ENCODE peak calls at places on chromosomes 11 and 22, in seven cellular contexts. O is A673, Y is IMR-90, G is GM12865, D is fibroblast of lung, L is brain microvascular endothelial cell, P is progenitor cell of endocrine pancreas. R is an unnamed sample.

GRCh38 chr11:30143098-30143705 is 87.6 kb upstream of the FSHB start:
- DNase-seq in L (peak), P (peak), Y (peak), D (peak), G (peak), O (peak), R (peak)

GRCh38 chr11:114158886-114159285 is 99.4 kb downstream of the ZBTB16 start:
- DNase-seq in Y (peak), O (no peak), P (no peak), L (peak), G (no peak), D (no peak), R (no peak)

GRCh38 chr11:45022294-45023064 is 71.8 kb upstream of the TP53I11 start:
- DNase-seq in D (peak), L (no peak), P (no peak), G (no peak), O (no peak), Y (peak), R (no peak)

GRCh38 chr11:2789791-2790580 is 90.2 kb upstream of the KCNQ1OT1 start:
- DNase-seq in D (no peak), G (no peak), Y (no peak), L (no peak), P (peak), O (no peak), R (no peak)

GRCh38 chr11:130814440-130815073 is 101.7 kb downstream of the SNX19 start:
- DNase-seq in Y (no peak), L (no peak), G (no peak), O (no peak), D (no peak), P (no peak), R (peak)

GRCh38 chr11:65448074-65448417 is 25.4 kb downstream of the NEAT1 start:
- DNase-seq in D (no peak), G (no peak), P (no peak), L (no peak), O (no peak), Y (peak), R (peak)

GRCh38 chr11:37929100-37929649 is 1331.1 kb upstream of the RAG2 start:
- DNase-seq in Y (no peak), G (no peak), L (no peak), D (no peak), P (no peak), O (no peak), R (no peak)

GRCh38 chr22:39612811-39613548 is 42.4 kb downstream of the CACNA1I start:
- DNase-seq in Y (no peak), O (no peak), L (no peak), P (no peak), D (no peak), G (no peak), R (no peak)

GRCh38 chr22:35642305-35642741 is 5.9 kb upstream of the APOL6 start:
- DNase-seq in G (no peak), L (no peak), D (no peak), O (no peak), Y (peak), P (no peak), R (peak)

GRCh38 chr11:69893631-69894030 is 74.4 kb upstream of the FGF3 start:
- DNase-seq in Y (no peak), L (no peak), D (no peak), P (no peak), O (no peak), G (no peak), R (no peak)

GRCh38 chr11:74444173-74444832 is 23.0 kb downstream of the KCNE3 start:
- DNase-seq in D (no peak), G (no peak), O (no peak), Y (no peak), P (no peak), L (no peak), R (no peak)

GRCh38 chr11:119195680-119196079 is 10.4 kb downstream of the NHERF4 start:
- DNase-seq in Y (peak), P (no peak), D (peak), L (peak), G (peak), O (peak), R (peak)

GRCh38 chr11:111823131-111823530 is 48.2 kb downstream of the ALG9 start:
- DNase-seq in D (no peak), G (no peak), Y (no peak), L (no peak), O (no peak), P (no peak), R (no peak)
- TF ChIP-seq CTCF in D (no peak), G (no peak), Y (no peak), L (no peak), O (no peak), P (no peak), R (no peak)

DNA sequence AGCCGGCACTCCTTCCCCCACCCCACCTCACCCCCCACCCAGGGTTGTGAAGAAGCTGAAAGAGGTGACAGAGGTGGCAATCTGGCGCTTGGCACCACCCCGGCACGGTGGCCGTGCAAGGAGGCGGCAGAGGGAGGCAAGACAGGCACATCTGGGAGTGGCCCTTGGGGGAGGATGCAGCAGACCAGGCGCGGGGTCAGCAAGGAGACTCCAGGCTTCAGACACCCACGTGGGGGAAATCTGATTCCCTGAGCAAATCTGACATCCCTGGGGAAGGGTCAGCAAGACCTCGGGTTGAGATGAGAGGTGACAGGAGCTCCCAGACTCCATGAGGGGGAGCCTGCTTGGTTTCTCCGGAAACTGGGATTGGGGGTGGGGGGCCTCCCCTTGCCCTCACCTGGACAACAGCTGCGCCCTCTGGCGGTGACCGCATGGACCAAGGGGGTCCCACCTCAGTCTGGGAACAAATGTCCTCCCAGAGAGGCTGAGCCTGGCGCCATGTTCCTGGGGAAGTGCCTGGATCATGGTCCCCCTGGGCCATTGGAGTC is 4.0 kb upstream of the RCOR2 start:
- DNase-seq in D (no peak), P (peak), Y (no peak), O (no peak), G (peak), L (no peak), R (no peak)
- TF ChIP-seq CTCF in D (peak), P (peak), Y (peak), O (no peak), G (peak), L (peak), R (peak)

GRCh38 chr11:93160808-93161207 is 37.0 kb downstream of the SLC36A4 start:
- DNase-seq in P (no peak), G (no peak), O (peak), D (no peak), L (no peak), Y (no peak), R (no peak)
- TF ChIP-seq CTCF in P (no peak), G (no peak), O (no peak), D (no peak), L (no peak), Y (no peak), R (no peak)

DNA sequence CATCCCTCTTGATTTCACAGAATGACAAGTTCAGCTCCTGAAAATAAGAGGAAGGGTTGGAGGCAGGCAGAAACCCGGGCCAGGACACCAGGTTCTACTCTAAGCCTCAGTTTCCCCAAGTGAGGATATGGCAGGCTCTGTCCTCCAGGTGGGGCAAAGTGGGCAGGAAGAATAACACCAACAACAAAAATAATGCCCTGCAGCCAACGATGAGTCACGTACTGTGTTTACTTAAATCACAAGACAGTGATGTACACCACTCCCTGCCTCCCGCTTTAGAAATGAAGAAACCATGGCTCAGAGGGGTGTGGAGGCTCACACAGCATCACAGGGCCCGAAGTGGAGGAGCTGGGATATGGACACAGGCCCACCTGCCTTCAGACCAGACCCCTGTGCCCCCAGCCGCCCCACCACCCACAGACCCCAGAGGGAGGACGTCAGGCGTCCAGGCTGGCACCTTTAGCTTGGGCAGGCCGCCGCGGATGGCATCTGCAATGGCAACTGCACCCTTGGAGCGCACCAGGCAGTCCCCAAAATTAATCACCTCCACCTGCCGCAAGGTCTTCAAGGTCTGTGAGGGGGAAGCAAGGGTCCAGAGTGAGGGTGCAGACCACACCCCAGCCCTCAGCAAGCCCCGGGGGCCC is 15.6 kb upstream of the CHADL start:
- DNase-seq in D (peak), G (no peak), L (peak), P (no peak), O (no peak), Y (peak), R (peak)
- TF ChIP-seq CTCF in D (peak), G (no peak), L (peak), P (no peak), O (no peak), Y (peak), R (peak)

DNA sequence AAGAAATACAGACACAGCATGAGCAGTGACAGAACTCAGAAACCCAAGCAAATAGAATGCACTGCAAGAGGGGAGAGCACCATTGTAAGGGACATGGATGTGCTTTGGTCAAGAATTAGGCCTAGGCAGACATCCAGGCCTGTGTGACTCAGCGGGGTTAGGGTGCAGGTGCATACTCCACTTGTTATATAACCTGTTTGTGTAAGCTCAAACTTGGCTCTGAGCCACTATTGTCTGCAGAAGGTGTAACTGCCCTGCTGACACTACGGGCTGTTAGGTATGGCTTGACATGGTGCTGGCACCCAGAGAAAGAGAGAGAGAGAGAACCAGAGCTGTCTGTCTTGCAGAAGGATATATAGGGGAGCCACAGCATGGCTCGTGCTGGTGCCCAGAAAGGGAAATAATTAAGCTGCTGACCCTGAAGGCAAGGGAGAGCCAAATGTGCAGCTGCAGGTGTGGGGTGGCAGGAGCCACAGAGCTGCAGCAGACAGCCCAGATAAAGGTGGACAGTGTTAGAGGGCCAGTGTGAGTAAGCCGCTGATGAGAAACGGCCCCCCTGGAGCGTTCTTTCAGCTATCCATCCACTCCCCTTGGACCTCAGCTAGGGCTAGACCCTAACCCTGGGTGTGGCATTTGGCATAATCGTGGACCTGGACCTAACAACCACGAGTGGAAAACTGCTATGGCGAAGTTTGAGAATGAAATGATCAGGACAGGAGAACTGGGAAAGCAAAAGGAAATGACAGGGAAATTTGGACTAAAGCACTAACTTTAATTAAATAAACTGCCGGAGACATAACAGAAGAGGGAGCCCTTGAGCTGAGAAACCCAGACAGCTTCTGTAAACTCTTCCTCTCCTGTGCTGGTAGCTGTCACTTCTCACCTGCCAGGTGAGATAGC is 253.0 kb upstream of the CCDC179 start:
- DNase-seq in O (peak), L (peak), Y (peak), D (peak), P (no peak), G (peak), R (peak)
- TF ChIP-seq CTCF in O (peak), L (peak), Y (peak), D (peak), P (peak), G (peak), R (peak)